ENCODE peak calls at places on chromosome 12, in seven cellular contexts. T is RWPE2; U is heart left ventricle; H is CD8-positive, alpha-beta T cell; X is effector memory CD4-positive, alpha-beta T cell; Z is DND-41; L is esophagus muscularis mucosa. W is an unnamed sample. For H3K36me3, the result is how much of the 10 kb centered on the place peaks cover.

GRCh38 chr12:77122236-77122635 is 56.9 kb upstream of the E2F7 start:
- DNase-seq in T (peak), U (no peak), H (no peak), X (no peak), Z (no peak), L (no peak), W (no peak)

GRCh38 chr12:79326663-79327062 is 364.1 kb downstream of the PAWR start:
- DNase-seq in T (no peak), U (no peak), H (no peak), X (no peak), Z (no peak), L (no peak), W (no peak)

GRCh38 chr12:1844223-1844622 is 23.9 kb downstream of the LRTM2 start:
- DNase-seq in T (peak), U (no peak), H (no peak), X (no peak), Z (no peak), L (no peak), W (no peak)

GRCh38 chr12:27988594-27989233 is 16.2 kb upstream of the PTHLH start:
- DNase-seq in T (no peak), U (no peak), H (no peak), X (no peak), Z (no peak), L (no peak), W (no peak)

GRCh38 chr12:3313655-3314305 is 177.2 kb upstream of the PRMT8 start:
- DNase-seq in T (no peak), U (no peak), H (no peak), X (no peak), Z (peak), L (no peak), W (no peak)

GRCh38 chr12:117821480-117822175 is 147.2 kb downstream of the KSR2 start:
- DNase-seq in T (no peak), U (no peak), H (no peak), X (no peak), Z (no peak), L (no peak), W (no peak)

GRCh38 chr12:105271364-105271763 is 35.4 kb upstream of the APPL2 start:
- DNase-seq in T (no peak), U (no peak), H (no peak), X (no peak), Z (no peak), L (peak), W (no peak)

GRCh38 chr12:109741286-109741969 is 27.8 kb downstream of the FAM222A start:
- DNase-seq in T (peak), U (no peak), H (no peak), X (no peak), Z (no peak), L (no peak), W (no peak)

GRCh38 chr12:76768566-76768965 is 4.7 kb downstream of the ZDHHC17 start:
- DNase-seq in T (no peak), U (no peak), H (no peak), X (no peak), Z (no peak), L (no peak), W (no peak)

GRCh38 chr12:115394498-115395220 is 710.7 kb upstream of the TBX3 start:
- DNase-seq in T (no peak), U (no peak), H (no peak), X (no peak), Z (no peak), L (peak), W (no peak)

GRCh38 chr12:49900371-49900770 is 3.3 kb downstream of the FAIM2 start:
- DNase-seq in T (peak), U (no peak), H (no peak), X (no peak), Z (no peak), L (no peak), W (no peak)

GRCh38 chr12:52327086-52327829 is 6.1 kb upstream of the KRT83 start:
- DNase-seq in T (peak), U (peak), H (peak), X (peak), Z (peak), L (no peak), W (peak)

GRCh38 chr12:52086944-52087835 is 7.7 kb downstream of the SMIM41 start:
- DNase-seq in T (no peak), U (no peak), H (no peak), X (no peak), Z (no peak), L (no peak), W (no peak)

GRCh38 chr12:52356762-52357580 is 10.3 kb downstream of the KRT85 start:
- DNase-seq in T (no peak), U (no peak), H (no peak), X (no peak), Z (no peak), L (no peak), W (no peak)

GRCh38 chr12:42447371-42447786 is 121.4 kb downstream of the PPHLN1 start:
- DNase-seq in T (no peak), U (no peak), H (no peak), X (no peak), Z (no peak), L (no peak), W (no peak)

GRCh38 chr12:118773956-118774723 is 207.2 kb upstream of the SRRM4 start:
- DNase-seq in T (no peak), U (no peak), H (no peak), X (no peak), Z (no peak), L (no peak), W (no peak)

GRCh38 chr12:47067778-47068431 is 11.5 kb upstream of the PCED1B start:
- DNase-seq in T (no peak), U (no peak), H (no peak), X (no peak), Z (no peak), L (no peak), W (no peak)

GRCh38 chr12:33721561-33721960 is 281.9 kb upstream of the SYT10 start:
- DNase-seq in T (no peak), U (no peak), H (no peak), X (no peak), Z (no peak), L (no peak), W (no peak)

GRCh38 chr12:131205534-131205933 is 251.8 kb downstream of the ADGRD1 start:
- DNase-seq in T (no peak), U (no peak), H (no peak), X (no peak), Z (no peak), L (peak), W (no peak)

GRCh38 chr12:55720894-55721444 is 776 bp downstream of the RDH5 start:
- DNase-seq in T (peak), U (peak), H (no peak), X (no peak), Z (no peak), L (no peak), W (peak)

GRCh38 chr12:3350432-3350831 is 140.6 kb upstream of the PRMT8 start:
- DNase-seq in T (peak), U (no peak), H (no peak), X (no peak), Z (no peak), L (no peak), W (no peak)

GRCh38 chr12:14936224-14936861 is 2.0 kb downstream of the ERP27 start:
- DNase-seq in T (no peak), U (no peak), H (no peak), X (no peak), Z (no peak), L (no peak), W (no peak)

GRCh38 chr12:101686176-101686575 is 11.3 kb upstream of the CHPT1 start:
- DNase-seq in T (no peak), U (peak), H (no peak), X (no peak), Z (no peak), L (no peak), W (no peak)

GRCh38 chr12:110124184-110124995 is at the start of gene IFT81:
- DNase-seq in T (peak), U (peak), H (peak), X (peak), Z (peak), L (peak), W (peak)

GRCh38 chr12:86148071-86148470 is 108.1 kb downstream of the MGAT4C start:
- DNase-seq in T (no peak), U (no peak), H (no peak), X (no peak), Z (no peak), L (no peak), W (no peak)

GRCh38 chr12:29710104-29710503 is 73.6 kb downstream of the TMTC1 start:
- DNase-seq in T (no peak), U (peak), H (no peak), X (no peak), Z (no peak), L (no peak), W (no peak)

GRCh38 chr12:89980236-89980635 is 271.6 kb upstream of the ATP2B1 start:
- DNase-seq in T (no peak), U (no peak), H (no peak), X (no peak), Z (no peak), L (no peak), W (no peak)

GRCh38 chr12:42020226-42020625 is 124.4 kb downstream of the GXYLT1 start:
- DNase-seq in T (no peak), U (no peak), H (no peak), X (no peak), Z (no peak), L (no peak), W (no peak)

GRCh38 chr12:13205809-13206559 is 9.5 kb downstream of the EMP1 start:
- DNase-seq in T (peak), U (no peak), H (no peak), X (no peak), Z (no peak), L (no peak), W (no peak)

GRCh38 chr12:32501835-32502333 is 102.5 kb downstream of the FGD4 start:
- DNase-seq in T (no peak), U (peak), H (no peak), X (no peak), Z (no peak), L (no peak), W (no peak)

GRCh38 chr12:50070314-50071060 is 13.1 kb downstream of the ASIC1 start:
- DNase-seq in T (peak), U (peak), H (peak), X (peak), Z (peak), L (peak), W (peak)

GRCh38 chr12:44847888-44848770 is 28.0 kb downstream of the NELL2 start:
- DNase-seq in T (no peak), U (no peak), H (peak), X (peak), Z (peak), L (no peak), W (no peak)

GRCh38 chr12:117674313-117674712 is 294.5 kb downstream of the KSR2 start:
- DNase-seq in T (no peak), U (no peak), H (no peak), X (no peak), Z (no peak), L (no peak), W (no peak)

GRCh38 chr12:111650912-111651311 is 34.8 kb downstream of the BRAP start:
- DNase-seq in T (no peak), U (no peak), H (no peak), X (no peak), Z (no peak), L (no peak), W (no peak)
- H3K36me3 ChIP-seq in T (half or more), U (half or more), H (under half), X (half or more), Z (half or more), L (half or more), W (under half)

GRCh38 chr12:56723352-56723751 is 1.7 kb downstream of the NACA start:
- DNase-seq in T (no peak), U (no peak), H (no peak), X (no peak), Z (no peak), L (no peak), W (no peak)

GRCh38 chr12:56724989-56725722 is at the start of gene NACA:
- DNase-seq in T (peak), U (peak), H (peak), X (peak), Z (peak), L (peak), W (peak)

GRCh38 chr12:56723889-56724659 is 1.0 kb downstream of the NACA start:
- DNase-seq in T (no peak), U (peak), H (peak), X (no peak), Z (peak), L (peak), W (peak)

GRCh38 chr12:56724660-56724988 is 475 bp downstream of the NACA start:
- DNase-seq in T (no peak), U (peak), H (peak), X (no peak), Z (no peak), L (no peak), W (no peak)

DNA sequence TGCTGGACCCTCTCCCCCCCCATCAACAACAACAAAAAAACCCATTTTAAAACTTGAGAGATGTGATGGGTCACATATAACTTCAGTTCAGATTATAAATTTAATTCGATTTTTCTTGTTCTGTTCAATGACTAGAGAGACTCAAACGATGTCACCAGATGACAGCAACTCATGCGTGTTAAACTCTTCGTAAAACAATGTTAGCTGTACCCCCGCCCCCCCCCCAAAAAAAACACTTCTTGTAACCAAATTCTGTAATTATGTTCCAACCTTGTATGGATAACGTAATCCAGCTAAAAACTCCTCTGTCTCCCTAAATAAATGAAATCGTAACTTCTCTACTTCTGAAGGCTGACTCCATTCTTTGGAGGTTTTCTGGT is 614 bp upstream of the NACA start:
- DNase-seq in T (no peak), U (no peak), H (no peak), X (no peak), Z (no peak), L (no peak), W (no peak)
- H3K36me3 ChIP-seq in T (half or more), U (under half), H (under half), X (under half), Z (half or more), L (under half), W (under half)

GRCh38 chr12:111748195-111748803 is 18.4 kb upstream of the ALDH2 start:
- DNase-seq in T (no peak), U (no peak), H (no peak), X (no peak), Z (no peak), L (no peak), W (no peak)
- H3K36me3 ChIP-seq in T (under half), U (half or more), H (under half), X (under half), Z (under half), L (half or more), W (under half)

DNA sequence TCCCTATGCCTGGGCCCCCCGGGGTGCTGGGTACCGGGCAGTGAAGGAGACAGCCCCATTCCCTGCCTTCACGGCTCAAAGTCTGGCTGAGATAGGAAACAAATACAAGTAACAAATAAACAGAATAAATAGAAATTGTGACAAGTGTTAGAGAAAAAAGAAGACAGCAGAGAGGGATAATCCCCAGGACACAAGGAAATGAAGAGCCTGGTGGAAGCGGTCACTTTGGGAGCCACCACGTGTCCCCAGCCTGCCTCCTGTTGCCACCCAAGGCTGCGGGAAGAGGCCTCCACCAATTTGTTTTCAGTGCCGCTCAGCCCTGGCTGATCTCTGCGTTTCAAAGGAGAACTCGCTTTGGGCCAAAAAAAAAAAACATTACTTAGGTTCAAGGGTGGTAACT is 31.2 kb downstream of the RBM19 start:
- DNase-seq in T (no peak), U (no peak), H (no peak), X (no peak), Z (no peak), L (no peak), W (no peak)
- H3K36me3 ChIP-seq in T (under half), U (half or more), H (under half), X (half or more), Z (under half), L (half or more), W (under half)

DNA sequence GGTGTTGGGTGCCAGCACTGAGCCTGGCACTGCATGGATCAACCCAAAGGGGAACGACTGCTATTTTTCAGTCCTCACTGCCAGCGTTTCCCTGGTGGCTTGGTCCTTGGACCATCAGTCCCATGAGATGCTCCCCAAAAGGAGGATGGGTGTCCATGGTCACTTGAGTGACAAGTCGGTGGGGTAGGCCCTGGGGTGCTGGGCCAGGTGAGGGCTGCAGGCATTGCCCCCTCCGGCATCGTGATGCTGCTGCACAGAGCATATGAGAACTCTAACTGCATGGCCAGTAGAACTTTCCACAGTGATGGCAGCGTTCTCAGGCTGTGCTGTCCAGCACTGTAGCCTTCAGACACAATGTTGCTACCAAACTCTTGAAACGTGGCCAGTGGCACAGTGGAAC is 16.2 kb downstream of the SETD1B start:
- DNase-seq in T (no peak), U (no peak), H (no peak), X (no peak), Z (no peak), L (no peak), W (no peak)
- H3K36me3 ChIP-seq in T (half or more), U (half or more), H (half or more), X (half or more), Z (half or more), L (half or more), W (under half)

GRCh38 chr12:57099062-57099714 is 10.3 kb downstream of the NAB2 start:
- DNase-seq in T (no peak), U (no peak), H (no peak), X (no peak), Z (no peak), L (no peak), W (no peak)
- H3K36me3 ChIP-seq in T (under half), U (half or more), H (half or more), X (half or more), Z (half or more), L (half or more), W (half or more)

DNA sequence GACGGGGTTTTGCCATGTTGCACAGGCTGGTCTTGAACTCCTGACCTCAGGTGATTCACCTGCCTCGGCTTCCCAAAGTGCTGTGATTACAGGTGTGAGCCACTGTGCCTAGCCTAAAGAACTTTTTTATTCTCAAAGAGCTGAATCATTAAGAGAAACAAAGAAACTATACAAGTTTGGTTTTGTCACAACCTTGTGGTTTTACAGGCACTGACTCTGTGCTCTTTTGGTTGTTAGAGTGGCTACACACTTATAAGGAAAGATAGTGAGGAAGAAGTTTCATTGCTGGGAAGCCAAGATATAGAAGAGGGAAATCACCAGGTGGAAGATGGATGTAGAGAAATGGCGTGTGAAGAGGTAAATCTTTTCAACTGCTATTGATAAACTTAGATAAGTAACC is 10.1 kb upstream of the DNAH10 start:
- DNase-seq in T (no peak), U (no peak), H (no peak), X (no peak), Z (no peak), L (no peak), W (no peak)
- H3K36me3 ChIP-seq in T (half or more), U (half or more), H (under half), X (under half), Z (half or more), L (half or more), W (under half)

GRCh38 chr12:100214518-100214917 is 13.9 kb downstream of the ACTR6 start:
- DNase-seq in T (no peak), U (no peak), H (no peak), X (no peak), Z (no peak), L (no peak), W (no peak)
- H3K36me3 ChIP-seq in T (half or more), U (half or more), H (under half), X (half or more), Z (half or more), L (half or more), W (under half)

DNA sequence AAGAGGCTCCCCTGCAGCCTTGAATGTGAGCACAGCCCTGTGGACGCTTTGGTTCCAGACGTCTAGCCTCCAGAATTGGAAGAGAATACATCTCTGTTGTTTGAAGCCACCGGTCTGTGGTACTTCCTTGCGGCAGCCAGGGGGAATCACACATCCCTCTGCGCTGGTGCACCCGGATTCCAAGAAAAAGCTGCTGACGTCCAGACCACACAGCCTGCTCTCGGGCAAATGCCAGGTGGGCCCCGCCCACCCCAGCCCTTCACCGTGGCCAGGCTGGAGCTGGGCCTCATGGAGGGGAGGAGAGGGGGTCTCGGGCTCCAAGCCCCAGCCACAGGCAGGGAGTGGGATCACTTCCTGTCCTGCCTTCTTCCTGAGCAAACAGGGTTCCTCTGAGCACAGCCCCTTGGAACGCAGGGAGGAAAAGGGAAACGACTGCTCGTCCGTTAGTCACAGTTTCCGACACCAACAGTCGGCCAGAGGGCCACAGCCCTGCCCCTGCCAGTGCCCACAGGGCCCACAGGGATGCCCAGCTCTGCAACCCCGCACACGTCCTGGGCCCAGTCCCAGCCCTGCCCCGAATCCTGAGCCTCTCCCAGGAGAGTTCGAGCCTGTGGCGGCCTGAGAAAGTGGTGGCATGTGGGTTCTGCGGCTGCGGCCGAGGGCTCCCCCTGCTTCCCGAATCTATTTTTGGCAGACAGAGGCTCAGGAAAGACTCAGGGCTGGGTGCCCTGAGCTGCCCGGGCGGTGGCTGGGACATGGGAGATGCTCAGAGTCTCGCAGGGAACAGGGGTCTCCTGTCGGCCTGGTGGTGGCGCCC is 85.3 kb downstream of the RFLNA start:
- DNase-seq in T (no peak), U (peak), H (no peak), X (no peak), Z (no peak), L (no peak), W (no peak)
- H3K36me3 ChIP-seq in T (half or more), U (half or more), H (under half), X (half or more), Z (half or more), L (half or more), W (under half)